ENCODE peak calls at places on chromosomes 1 and 21, in seven cellular contexts. T is naive B cell; Y is ACHN; U is stimulated activated CD4-positive, alpha-beta T cell treated with anti-CD3 and anti-CD28 coated beads, Interleukin-2, amount 100 ng/mL, for 48 hours; H is ascending aorta; C is fibroblast of lung; J is thyroid gland. A is an unnamed sample.

GRCh38 chr1:38677756-38678155 is 181.8 kb downstream of the RRAGC start:
- DNase-seq in C (no peak), U (no peak), T (no peak), Y (no peak), J (no peak), H (no peak), A (no peak)

GRCh38 chr1:7623886-7624285 is 147.2 kb upstream of the VAMP3 start:
- DNase-seq in C (no peak), H (no peak), U (no peak), T (no peak), Y (no peak), J (peak; percentile 74), A (no peak)

GRCh38 chr1:26747048-26747447 is 40.7 kb upstream of the PIGV start:
- DNase-seq in U (no peak), Y (no peak), T (no peak), J (no peak), H (no peak), C (no peak), A (no peak)

GRCh38 chr21:38479641-38480515 is 18.4 kb downstream of the ERG start:
- DNase-seq in T (no peak), C (no peak), H (no peak), Y (no peak), J (no peak), U (no peak), A (no peak)

GRCh38 chr1:6672558-6672957 is 29.1 kb downstream of the DNAJC11 start:
- DNase-seq in J (no peak), C (no peak), T (no peak), Y (no peak), U (no peak), H (no peak), A (no peak)

GRCh38 chr1:204429746-204430145 is 18.1 kb upstream of the PPP1R15B start:
- DNase-seq in Y (no peak), U (no peak), T (no peak), H (no peak), J (no peak), C (no peak), A (no peak)

GRCh38 chr1:164660415-164661174 is 101.6 kb downstream of the PBX1 start:
- DNase-seq in Y (peak; percentile 19), C (peak; percentile 90), H (no peak), T (peak; percentile 17), J (no peak), U (no peak), A (no peak)

GRCh38 chr1:24864409-24864808 is 65.7 kb downstream of the RUNX3 start:
- DNase-seq in J (no peak), C (no peak), H (no peak), U (no peak), Y (no peak), T (no peak), A (no peak)

GRCh38 chr1:91440845-91441244 is 36.2 kb upstream of the HFM1 start:
- DNase-seq in U (no peak), J (no peak), T (no peak), H (no peak), C (no peak), Y (peak; percentile 23), A (no peak)